ENCODE peak calls at places on chromosome 18, in ten cellular contexts. R is transverse colon, Q is ovary, N is HepG2, B is heart left ventricle, H is esophagus squamous epithelium, P is HCT116, W is sigmoid colon, C is IMR-90, L is GM12891. V is an unnamed sample.

GRCh38 chr18:56902653-56903052 is 244.2 kb upstream of the BOD1L2 start:
- DNase-seq in B (no peak), C (no peak), L (no peak), W (no peak), N (no peak), R (no peak), Q (no peak), H (no peak), P (no peak), V (no peak)

GRCh38 chr18:36127866-36128845 is 984 bp downstream of the SLC39A6 start:
- DNase-seq in L (no peak), C (peak; percentile 69), P (no peak), N (peak; percentile 23), B (no peak), R (peak; percentile 15), Q (no peak), H (no peak), W (no peak), V (peak; percentile 57)

GRCh38 chr18:32815881-32816280 is 43.1 kb upstream of the KLHL14 start:
- DNase-seq in N (no peak), B (no peak), L (no peak), C (no peak), P (no peak), H (no peak), W (no peak), R (no peak), Q (no peak), V (no peak)

GRCh38 chr18:79393181-79393598 is 2.5 kb upstream of the NFATC1 start:
- DNase-seq in H (no peak), P (no peak), W (peak; percentile 76), C (no peak), B (peak; percentile 72), R (no peak), L (no peak), Q (no peak), N (no peak), V (peak; percentile 29)

GRCh38 chr18:9333441-9334350 is 877 bp upstream of the TWSG1 start:
- DNase-seq in L (peak; percentile 27), N (no peak), Q (peak; percentile 56), R (peak; percentile 7), H (peak; percentile 28), W (peak; percentile 66), P (no peak), B (no peak), C (no peak), V (no peak)

GRCh38 chr18:8615397-8616025 is 6.3 kb downstream of the RAB12 start:
- DNase-seq in P (no peak), Q (no peak), B (no peak), R (peak; percentile 19), H (no peak), W (peak; percentile 74), L (no peak), N (peak; percentile 35), C (peak; percentile 97), V (peak; percentile 83)

GRCh38 chr18:35707247-35707646 is 125.7 kb downstream of the GALNT1 start:
- DNase-seq in Q (no peak), W (no peak), B (no peak), P (no peak), L (no peak), C (no peak), R (no peak), N (no peak), H (no peak), V (no peak)

GRCh38 chr18:13137041-13137938 is 81.3 kb upstream of the LDLRAD4 start:
- DNase-seq in C (no peak), R (peak; percentile 45), B (peak; percentile 84), Q (peak; percentile 70), P (no peak), L (peak; percentile 52), N (no peak), W (no peak), H (no peak), V (peak; percentile 64)

GRCh38 chr18:36095936-36096519 is 28.7 kb upstream of the RPRD1A start:
- DNase-seq in R (no peak), B (no peak), H (no peak), Q (no peak), P (peak; percentile 71), N (peak; percentile 53), L (no peak), C (peak; percentile 85), W (no peak), V (peak; percentile 87)

GRCh38 chr18:33914399-33914798 is 310.3 kb downstream of the NOL4 start:
- DNase-seq in P (no peak), H (no peak), W (no peak), C (no peak), B (no peak), Q (no peak), N (no peak), L (no peak), R (no peak), V (no peak)

GRCh38 chr18:57789759-57790158 is 13.4 kb downstream of the ATP8B1 start:
- DNase-seq in W (no peak), H (no peak), N (no peak), B (no peak), R (no peak), C (no peak), Q (no peak), L (no peak), P (no peak), V (no peak)

GRCh38 chr18:21167641-21168372 is 56.2 kb upstream of the ROCK1 start:
- DNase-seq in H (no peak), P (peak; percentile 15), W (no peak), L (no peak), Q (no peak), B (no peak), N (peak; percentile 24), C (no peak), R (peak; percentile 51), V (no peak)

GRCh38 chr18:74745658-74746403 is 148.2 kb downstream of the ZNF407 start:
- DNase-seq in B (no peak), L (no peak), H (no peak), R (no peak), P (peak; percentile 40), N (peak; percentile 15), W (no peak), Q (no peak), C (peak; percentile 86), V (peak; percentile 39)

GRCh38 chr18:77597726-77598125 is 348.1 kb downstream of the GALR1 start:
- DNase-seq in H (no peak), P (no peak), B (no peak), Q (no peak), R (no peak), L (no peak), C (no peak), N (no peak), W (no peak), V (no peak)
- TF ChIP-seq POLR2A in H (no peak), P (no peak), B (no peak), Q (no peak), R (no peak), L (no peak), C (no peak), N (no peak), W (no peak), V (no peak)

GRCh38 chr18:3248670-3249359 is 1.2 kb downstream of the MYL12A start:
- DNase-seq in L (no peak), P (no peak), H (no peak), C (peak; percentile 57), R (peak; percentile 57), N (peak; percentile 61), Q (no peak), B (no peak), W (no peak), V (peak; percentile 76)
- TF ChIP-seq POLR2A in L (peak; percentile 36), P (no peak), H (no peak), C (no peak), R (peak; percentile 58), N (peak; percentile 50), Q (no peak), B (no peak), W (no peak), V (no peak)

GRCh38 chr18:49055787-49056186 is 105.0 kb upstream of the SMAD7 start:
- DNase-seq in R (peak; percentile 69), C (peak; percentile 94), L (peak; percentile 34), N (no peak), Q (no peak), H (no peak), B (peak; percentile 79), W (peak; percentile 93), P (no peak), V (no peak)
- TF ChIP-seq POLR2A in R (no peak), C (peak; percentile 81), L (no peak), N (no peak), Q (no peak), H (no peak), B (no peak), W (no peak), P (no peak), V (no peak)

DNA sequence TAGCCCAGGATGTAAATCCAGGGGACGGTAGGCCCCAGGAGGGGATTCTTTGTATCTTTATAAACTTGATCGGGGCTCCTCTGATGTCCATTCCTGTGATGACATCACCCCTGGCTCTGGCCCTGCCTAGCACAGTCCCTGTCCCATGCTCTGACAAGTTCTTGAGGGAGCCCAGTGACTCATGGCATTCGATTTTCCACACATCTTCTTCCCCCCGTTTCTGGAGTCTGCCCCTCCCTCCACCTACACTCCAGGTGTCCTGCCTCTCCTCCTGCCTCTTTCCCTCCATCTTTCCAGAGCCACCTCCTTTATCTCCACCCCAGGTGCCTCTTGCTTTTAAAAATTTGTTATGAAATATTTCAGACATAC is 207.9 kb downstream of the ZBTB7C start:
- DNase-seq in H (no peak), P (peak; percentile 21), L (no peak), W (no peak), C (no peak), R (no peak), B (no peak), Q (no peak), N (no peak), V (no peak)
- TF ChIP-seq POLR2A in H (no peak), P (no peak), L (no peak), W (no peak), C (no peak), R (no peak), B (no peak), Q (no peak), N (no peak), V (no peak)

DNA sequence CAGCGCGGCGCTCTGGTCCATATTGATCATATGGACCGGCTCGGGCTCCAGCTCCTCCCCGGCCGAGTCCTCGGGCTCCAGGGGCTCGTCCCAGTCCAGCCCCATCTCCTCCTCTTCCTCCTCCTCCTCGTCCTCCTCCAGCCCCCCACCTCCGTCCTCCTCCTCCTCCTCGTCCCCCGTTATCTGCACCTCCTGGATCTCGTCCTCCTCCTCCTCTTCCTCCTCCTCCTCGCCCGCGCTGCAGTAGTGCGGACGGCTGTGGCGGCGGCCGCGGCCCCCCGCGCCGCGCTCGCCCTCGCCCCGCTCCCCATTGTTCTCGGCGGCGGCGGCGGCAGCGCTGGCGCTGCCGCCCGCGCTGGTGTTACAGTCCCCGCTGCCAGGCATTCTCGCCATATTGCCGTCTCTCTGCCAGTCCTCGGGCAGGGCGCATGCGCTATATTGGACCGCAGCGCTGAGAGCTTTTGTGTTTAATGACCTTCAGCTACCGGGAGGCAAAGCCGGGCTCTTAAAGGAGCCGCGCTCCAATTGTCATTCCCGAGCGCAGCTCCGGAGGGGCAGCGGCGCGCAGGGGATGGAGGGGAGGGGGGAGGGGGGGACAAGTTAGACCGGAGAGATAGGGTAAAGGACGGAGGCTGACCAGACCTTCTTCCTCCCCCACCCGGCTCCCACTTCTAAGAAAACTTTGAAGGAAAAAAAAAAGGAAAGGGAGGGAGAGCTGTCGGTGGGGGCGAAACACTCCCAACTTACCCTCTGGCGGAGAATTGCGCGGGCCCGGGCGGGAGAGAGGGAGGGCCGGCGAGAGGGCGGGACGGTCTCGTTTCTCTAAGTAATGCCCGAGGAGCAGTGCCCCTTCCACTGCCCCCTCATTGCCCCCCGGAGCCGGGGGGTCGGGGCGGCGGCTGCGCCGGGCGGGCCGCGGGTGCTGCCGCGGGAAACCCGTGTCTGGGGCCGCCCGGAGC is at the start of gene KCTD1:
- DNase-seq in W (peak; percentile 86), C (peak; percentile 84), N (peak; percentile 75), H (peak; percentile 38), Q (peak; percentile 86), B (peak; percentile 88), L (peak; percentile 81), P (peak; percentile 56), R (peak; percentile 85), V (peak; percentile 79)
- TF ChIP-seq POLR2A in W (no peak), C (no peak), N (no peak), H (no peak), Q (no peak), B (no peak), L (no peak), P (no peak), R (no peak), V (peak; percentile 18)

V was measured in erythroblast.